ENCODE peak calls at places on chromosomes 12 and 14, in ten cellular contexts. I is GM10248, J is DND-41, T is cardiac fibroblast, F is thoracic aorta, K is esophagus squamous epithelium, R is WTC11, W is Panc1, V is RWPE2, P is kidney epithelial cell. E is an unnamed sample.

GRCh38 chr14:22822619-22823551 is 6.8 kb upstream of the MRPL52 start:
- DNase-seq in I (peak; percentile 74), J (no peak), T (peak; percentile 95), F (no peak), K (no peak), R (peak; percentile 97), W (no peak), V (no peak), P (no peak), E (peak; percentile 78)

GRCh38 chr12:58341791-58342190 is 400.4 kb downstream of the ATP23 start:
- DNase-seq in I (no peak), J (no peak), T (peak; percentile 67), F (no peak), K (no peak), R (no peak), W (no peak), V (no peak), P (no peak), E (no peak)

GRCh38 chr12:94718114-94718513 is 67.8 kb upstream of the TMCC3 start:
- DNase-seq in I (no peak), J (no peak), T (no peak), F (no peak), K (no peak), R (no peak), W (no peak), V (no peak), P (no peak), E (no peak)

GRCh38 chr14:56490379-56490778 is 89.2 kb upstream of the TMEM260 start:
- DNase-seq in I (no peak), J (no peak), T (peak; percentile 59), F (no peak), K (no peak), R (no peak), W (no peak), V (no peak), P (no peak), E (no peak)

GRCh38 chr14:103504991-103505565 is 17.6 kb downstream of the CKB start:
- DNase-seq in I (no peak), J (no peak), T (no peak), F (no peak), K (no peak), R (no peak), W (no peak), V (no peak), P (no peak), E (no peak)

GRCh38 chr14:104353221-104353920 is 215.0 kb downstream of the KIF26A start:
- DNase-seq in I (no peak), J (no peak), T (no peak), F (no peak), K (no peak), R (no peak), W (no peak), V (peak; percentile 68), P (no peak), E (no peak)

GRCh38 chr12:88698471-88698870 is 118.2 kb upstream of the KITLG start:
- DNase-seq in I (no peak), J (no peak), T (no peak), F (no peak), K (no peak), R (no peak), W (no peak), V (no peak), P (no peak), E (no peak)

GRCh38 chr14:35879654-35880249 is 53.6 kb downstream of the BRMS1L start:
- DNase-seq in I (peak; percentile 34), J (no peak), T (peak; percentile 41), F (no peak), K (no peak), R (no peak), W (no peak), V (no peak), P (no peak), E (no peak)

GRCh38 chr14:58587271-58587670 is 50.5 kb upstream of the DACT1 start:
- DNase-seq in I (no peak), J (no peak), T (peak; percentile 78), F (no peak), K (no peak), R (no peak), W (no peak), V (no peak), P (no peak), E (no peak)

GRCh38 chr12:132159555-132160003 is 15.3 kb downstream of the NOC4L start:
- DNase-seq in I (no peak), J (no peak), T (no peak), F (no peak), K (no peak), R (no peak), W (no peak), V (peak; percentile 46), P (no peak), E (peak; percentile 17)

GRCh38 chr12:100741084-100741711 is 53.4 kb upstream of the ANO4 start:
- DNase-seq in I (peak; percentile 34), J (no peak), T (peak; percentile 43), F (no peak), K (no peak), R (no peak), W (no peak), V (no peak), P (no peak), E (no peak)

GRCh38 chr12:70756791-70757190 is 119.6 kb upstream of the PTPRB start:
- DNase-seq in I (no peak), J (no peak), T (no peak), F (no peak), K (no peak), R (no peak), W (no peak), V (no peak), P (no peak), E (no peak)

GRCh38 chr12:8658361-8658760 is 4.3 kb downstream of the MFAP5 start:
- DNase-seq in I (no peak), J (no peak), T (peak; percentile 63), F (no peak), K (no peak), R (no peak), W (no peak), V (no peak), P (no peak), E (no peak)

GRCh38 chr12:93908846-93909592 is 231.8 kb downstream of the CRADD start:
- DNase-seq in I (no peak), J (no peak), T (peak; percentile 78), F (no peak), K (no peak), R (no peak), W (no peak), V (no peak), P (no peak), E (no peak)

GRCh38 chr14:101087614-101088394 is 184.3 kb upstream of the RTL1 start:
- DNase-seq in I (peak; percentile 6), J (no peak), T (peak; percentile 26), F (no peak), K (no peak), R (peak; percentile 14), W (no peak), V (no peak), P (no peak), E (no peak)

GRCh38 chr12:67988600-67988999 is 647 bp upstream of the IFNG-AS1 start:
- DNase-seq in I (peak; percentile 34), J (no peak), T (no peak), F (no peak), K (no peak), R (no peak), W (no peak), V (no peak), P (no peak), E (no peak)

GRCh38 chr12:125329239-125330238 is 264.3 kb downstream of the AACS start:
- DNase-seq in I (no peak), J (no peak), T (no peak), F (no peak), K (no peak), R (peak; percentile 28), W (no peak), V (no peak), P (no peak), E (no peak)

DNA sequence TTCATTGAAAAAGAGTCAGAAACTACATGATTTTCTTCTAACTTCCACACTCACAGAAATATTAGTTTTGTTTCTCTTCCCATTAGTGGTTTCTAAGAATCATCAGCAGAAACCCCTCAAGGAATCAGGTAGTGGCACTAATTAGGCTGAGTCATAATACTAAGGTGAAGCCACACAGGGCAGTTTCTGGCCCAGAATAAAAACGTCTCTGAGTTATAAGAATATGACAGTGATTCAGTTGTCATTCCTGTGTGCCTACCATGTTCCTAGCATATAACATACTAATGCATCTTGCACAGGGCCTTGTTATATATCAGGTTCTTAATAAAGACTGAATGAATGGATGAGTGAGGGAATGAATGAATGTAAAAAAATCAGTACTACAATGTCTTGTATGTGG is 206.0 kb upstream of the PLEKHG7 start:
- DNase-seq in I (no peak), J (no peak), T (no peak), F (no peak), K (no peak), R (no peak), W (no peak), V (no peak), P (no peak), E (no peak)
- TF ChIP-seq CTCF in I (no peak), J (no peak), T (no peak), F (no peak), K (no peak), R (no peak), W (no peak), V (no peak), P (no peak), E (no peak)

DNA sequence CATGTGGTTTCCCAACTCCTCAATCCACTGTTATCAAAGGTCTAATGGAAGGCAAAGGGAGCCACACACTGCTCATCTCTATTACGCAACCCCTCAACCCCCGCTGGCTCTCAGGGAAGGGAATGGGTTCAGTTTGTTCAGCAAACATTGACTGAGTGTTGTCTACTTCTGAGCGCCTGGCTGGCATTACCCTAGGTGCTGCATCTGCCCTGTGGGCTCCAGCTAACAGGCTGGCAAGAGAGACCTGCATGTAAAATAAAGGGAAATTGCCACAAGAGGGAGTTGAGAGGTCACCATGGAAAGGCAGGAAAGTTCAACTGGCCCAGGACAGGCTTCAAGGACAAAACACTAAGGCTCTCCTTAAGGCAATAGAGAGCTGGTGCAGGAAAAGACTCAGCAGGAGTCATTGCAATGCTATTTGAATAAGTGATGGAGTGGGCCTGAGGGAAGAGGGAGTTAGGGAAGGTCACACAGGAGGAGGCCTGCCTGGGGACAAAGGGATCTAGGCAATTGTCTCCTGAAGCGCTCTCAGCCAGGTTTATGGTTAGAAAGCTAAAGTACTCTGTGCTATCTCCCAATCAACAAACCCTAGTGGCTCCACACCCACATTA is 5.5 kb upstream of the ZNF740 start:
- DNase-seq in I (peak; percentile 24), J (no peak), T (peak; percentile 53), F (no peak), K (no peak), R (peak; percentile 63), W (no peak), V (no peak), P (no peak), E (no peak)
- TF ChIP-seq CTCF in I (peak; percentile 18), J (peak; percentile 28), T (peak; percentile 21), F (no peak), K (no peak), R (no peak), W (peak; percentile 76), V (peak; percentile 49), P (peak; percentile 25), E (no peak)

GRCh38 chr12:48965447-48965846 is 6.1 kb downstream of the WNT10B start:
- DNase-seq in I (no peak), J (no peak), T (no peak), F (no peak), K (no peak), R (no peak), W (no peak), V (no peak), P (no peak), E (no peak)
- TF ChIP-seq CTCF in I (no peak), J (peak; percentile 6), T (peak; percentile 40), F (no peak), K (no peak), R (no peak), W (peak; percentile 67), V (peak; percentile 45), P (peak; percentile 41), E (no peak)

GRCh38 chr12:129186952-129187351 is 333.7 kb downstream of the GLT1D1 start:
- DNase-seq in I (no peak), J (peak; percentile 17), T (no peak), F (no peak), K (no peak), R (no peak), W (no peak), V (no peak), P (no peak), E (no peak)
- TF ChIP-seq CTCF in I (no peak), J (peak; percentile 37), T (no peak), F (no peak), K (no peak), R (no peak), W (peak; percentile 44), V (peak; percentile 22), P (peak; percentile 6), E (no peak)

E was measured in activated CD8-positive, alpha-beta T cell treated with anti-CD3 and anti-CD28 coated beads for 36 hours.